ENCODE peak calls at places on chromosomes 5 and 9, in eight cellular contexts. One of them, this sample, is unnamed.

GRCh38 chr9:71765693-71766092 is 2.6 kb downstream of the CEMIP2 start:
- DNase-seq in CD8-positive, alpha-beta memory T cell: no peak
- DNase-seq in sigmoid colon: no peak
- DNase-seq in H1: no peak
- DNase-seq in endothelial cell of umbilical vein: no peak
- DNase-seq in lung: no peak
- DNase-seq in tibial artery: no peak
- DNase-seq in RWPE1: no peak
- DNase-seq in this sample: no peak

GRCh38 chr5:138743506-138743905 is 9.7 kb upstream of the CTNNA1 start:
- DNase-seq in sigmoid colon: no peak
- DNase-seq in endothelial cell of umbilical vein: no peak
- DNase-seq in CD8-positive, alpha-beta memory T cell: no peak
- DNase-seq in H1: no peak
- DNase-seq in RWPE1: no peak
- DNase-seq in lung: no peak
- DNase-seq in tibial artery: no peak
- DNase-seq in this sample: no peak

GRCh38 chr5:97501286-97501964 is 318.4 kb upstream of the RIOK2 start:
- DNase-seq in sigmoid colon: no peak
- DNase-seq in endothelial cell of umbilical vein: no peak
- DNase-seq in RWPE1: no peak
- DNase-seq in lung: no peak
- DNase-seq in tibial artery: no peak
- DNase-seq in CD8-positive, alpha-beta memory T cell: no peak
- DNase-seq in H1: no peak
- DNase-seq in this sample: no peak

GRCh38 chr5:7869474-7870136 is 657 bp downstream of the MTRR start:
- DNase-seq in endothelial cell of umbilical vein: peak
- DNase-seq in sigmoid colon: no peak
- DNase-seq in lung: no peak
- DNase-seq in H1: no peak
- DNase-seq in RWPE1: peak
- DNase-seq in CD8-positive, alpha-beta memory T cell: peak
- DNase-seq in tibial artery: no peak
- DNase-seq in this sample: no peak

GRCh38 chr5:82413302-82414042 is 135.3 kb upstream of the RPS23 start:
- DNase-seq in tibial artery: no peak
- DNase-seq in sigmoid colon: no peak
- DNase-seq in CD8-positive, alpha-beta memory T cell: no peak
- DNase-seq in lung: no peak
- DNase-seq in endothelial cell of umbilical vein: no peak
- DNase-seq in RWPE1: peak
- DNase-seq in H1: no peak
- DNase-seq in this sample: no peak

GRCh38 chr9:89593776-89594427 is 10.9 kb upstream of the GADD45G start:
- DNase-seq in CD8-positive, alpha-beta memory T cell: peak
- DNase-seq in sigmoid colon: no peak
- DNase-seq in RWPE1: peak
- DNase-seq in H1: peak
- DNase-seq in endothelial cell of umbilical vein: peak
- DNase-seq in lung: peak
- DNase-seq in tibial artery: no peak
- DNase-seq in this sample: no peak

GRCh38 chr5:150300496-150301169 is 2.1 kb downstream of the ARSI start:
- DNase-seq in H1: no peak
- DNase-seq in CD8-positive, alpha-beta memory T cell: no peak
- DNase-seq in RWPE1: no peak
- DNase-seq in endothelial cell of umbilical vein: no peak
- DNase-seq in sigmoid colon: no peak
- DNase-seq in lung: no peak
- DNase-seq in tibial artery: no peak
- DNase-seq in this sample: no peak

GRCh38 chr5:149419532-149420485 is 40.7 kb upstream of the IL17B start:
- DNase-seq in H1: no peak
- DNase-seq in lung: no peak
- DNase-seq in tibial artery: no peak
- DNase-seq in sigmoid colon: no peak
- DNase-seq in endothelial cell of umbilical vein: no peak
- DNase-seq in RWPE1: no peak
- DNase-seq in CD8-positive, alpha-beta memory T cell: no peak
- DNase-seq in this sample: no peak

GRCh38 chr5:160231789-160232342 is 2.6 kb downstream of the FABP6 start:
- DNase-seq in endothelial cell of umbilical vein: no peak
- DNase-seq in CD8-positive, alpha-beta memory T cell: no peak
- DNase-seq in RWPE1: no peak
- DNase-seq in tibial artery: no peak
- DNase-seq in sigmoid colon: no peak
- DNase-seq in H1: no peak
- DNase-seq in lung: no peak
- DNase-seq in this sample: no peak

GRCh38 chr5:149205625-149206523 is 64.6 kb downstream of the ABLIM3 start:
- DNase-seq in H1: peak
- DNase-seq in tibial artery: peak
- DNase-seq in sigmoid colon: no peak
- DNase-seq in endothelial cell of umbilical vein: no peak
- DNase-seq in lung: peak
- DNase-seq in RWPE1: no peak
- DNase-seq in CD8-positive, alpha-beta memory T cell: no peak
- DNase-seq in this sample: no peak

GRCh38 chr9:133342570-133342969 is 5.4 kb downstream of the MED22 start:
- DNase-seq in lung: no peak
- DNase-seq in endothelial cell of umbilical vein: no peak
- DNase-seq in RWPE1: no peak
- DNase-seq in H1: peak
- DNase-seq in sigmoid colon: no peak
- DNase-seq in CD8-positive, alpha-beta memory T cell: no peak
- DNase-seq in tibial artery: no peak
- DNase-seq in this sample: no peak

DNA sequence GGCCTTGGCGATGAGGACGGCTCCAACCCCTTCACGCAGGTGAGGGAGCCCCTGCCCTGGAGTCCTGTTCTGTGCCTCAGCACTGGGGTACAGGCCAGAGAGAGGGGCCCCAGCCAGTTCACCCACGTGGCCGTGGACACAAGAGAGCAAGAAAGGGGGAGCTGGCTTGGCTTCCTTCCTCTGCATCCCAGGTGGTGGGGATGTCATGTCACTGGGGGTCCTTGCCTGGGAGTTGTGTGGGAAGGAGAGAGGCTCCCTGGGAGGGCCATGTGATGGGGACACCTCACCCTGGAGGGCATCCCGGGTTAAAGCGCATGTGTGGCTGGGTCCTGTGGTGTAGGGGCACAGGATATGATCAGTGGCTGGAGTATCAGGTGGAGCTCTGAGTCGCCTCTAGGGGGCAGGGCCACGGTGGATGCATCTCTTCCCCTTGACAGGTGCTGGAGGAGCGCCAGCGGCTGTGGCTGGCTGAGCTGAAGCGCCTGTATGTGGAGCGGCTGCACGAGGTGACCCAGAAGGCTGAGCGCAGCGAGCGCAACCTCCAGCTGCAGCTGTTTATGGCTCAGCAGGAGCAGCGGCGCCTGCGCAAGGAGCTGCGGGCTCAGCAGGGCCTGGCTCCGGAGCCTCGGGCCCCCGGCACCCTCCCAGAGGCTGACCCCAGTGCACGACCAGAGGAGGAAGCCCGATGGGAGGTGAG is 7.5 kb downstream of the N4BP3 start:
- DNase-seq in tibial artery: no peak
- DNase-seq in sigmoid colon: peak
- DNase-seq in H1: peak
- DNase-seq in lung: peak
- DNase-seq in endothelial cell of umbilical vein: peak
- DNase-seq in CD8-positive, alpha-beta memory T cell: peak
- DNase-seq in RWPE1: peak
- DNase-seq in this sample: no peak
- H3K27ac ChIP-seq in tibial artery: no peak
- H3K27ac ChIP-seq in sigmoid colon: peak
- H3K27ac ChIP-seq in H1: no peak
- H3K27ac ChIP-seq in lung: peak
- H3K27ac ChIP-seq in endothelial cell of umbilical vein: no peak
- H3K27ac ChIP-seq in CD8-positive, alpha-beta memory T cell: no peak
- H3K27ac ChIP-seq in RWPE1: no peak
- H3K27ac ChIP-seq in this sample: no peak

GRCh38 chr9:14097666-14098065 is 216.3 kb downstream of the NFIB start:
- DNase-seq in RWPE1: no peak
- DNase-seq in tibial artery: no peak
- DNase-seq in endothelial cell of umbilical vein: peak
- DNase-seq in H1: no peak
- DNase-seq in sigmoid colon: no peak
- DNase-seq in CD8-positive, alpha-beta memory T cell: no peak
- DNase-seq in lung: no peak
- DNase-seq in this sample: no peak

GRCh38 chr9:14095272-14095671 is 218.7 kb downstream of the NFIB start:
- DNase-seq in lung: no peak
- DNase-seq in sigmoid colon: no peak
- DNase-seq in RWPE1: no peak
- DNase-seq in CD8-positive, alpha-beta memory T cell: no peak
- DNase-seq in tibial artery: no peak
- DNase-seq in H1: no peak
- DNase-seq in endothelial cell of umbilical vein: no peak
- DNase-seq in this sample: no peak

GRCh38 chr9:14096182-14096922 is 217.6 kb downstream of the NFIB start:
- DNase-seq in endothelial cell of umbilical vein: peak
- DNase-seq in tibial artery: no peak
- DNase-seq in sigmoid colon: no peak
- DNase-seq in H1: no peak
- DNase-seq in CD8-positive, alpha-beta memory T cell: no peak
- DNase-seq in lung: no peak
- DNase-seq in RWPE1: no peak
- DNase-seq in this sample: no peak

GRCh38 chr9:14098102-14098501 is 215.8 kb downstream of the NFIB start:
- DNase-seq in RWPE1: no peak
- DNase-seq in lung: no peak
- DNase-seq in endothelial cell of umbilical vein: peak
- DNase-seq in sigmoid colon: no peak
- DNase-seq in H1: no peak
- DNase-seq in CD8-positive, alpha-beta memory T cell: no peak
- DNase-seq in tibial artery: no peak
- DNase-seq in this sample: no peak

GRCh38 chr9:14097215-14097614 is 216.7 kb downstream of the NFIB start:
- DNase-seq in lung: no peak
- DNase-seq in sigmoid colon: no peak
- DNase-seq in RWPE1: no peak
- DNase-seq in H1: no peak
- DNase-seq in endothelial cell of umbilical vein: peak
- DNase-seq in tibial artery: no peak
- DNase-seq in CD8-positive, alpha-beta memory T cell: no peak
- DNase-seq in this sample: no peak
- H3K27ac ChIP-seq in lung: no peak
- H3K27ac ChIP-seq in sigmoid colon: peak
- H3K27ac ChIP-seq in RWPE1: no peak
- H3K27ac ChIP-seq in H1: no peak
- H3K27ac ChIP-seq in endothelial cell of umbilical vein: peak
- H3K27ac ChIP-seq in tibial artery: peak
- H3K27ac ChIP-seq in CD8-positive, alpha-beta memory T cell: no peak
- H3K27ac ChIP-seq in this sample: no peak

GRCh38 chr9:27227192-27227591 is 69.8 kb downstream of the EQTN start:
- DNase-seq in endothelial cell of umbilical vein: no peak
- DNase-seq in sigmoid colon: no peak
- DNase-seq in lung: no peak
- DNase-seq in H1: no peak
- DNase-seq in tibial artery: no peak
- DNase-seq in CD8-positive, alpha-beta memory T cell: no peak
- DNase-seq in RWPE1: peak
- DNase-seq in this sample: no peak
- H3K27ac ChIP-seq in endothelial cell of umbilical vein: no peak
- H3K27ac ChIP-seq in sigmoid colon: no peak
- H3K27ac ChIP-seq in lung: no peak
- H3K27ac ChIP-seq in H1: no peak
- H3K27ac ChIP-seq in tibial artery: no peak
- H3K27ac ChIP-seq in CD8-positive, alpha-beta memory T cell: no peak
- H3K27ac ChIP-seq in RWPE1: no peak
- H3K27ac ChIP-seq in this sample: no peak

DNA sequence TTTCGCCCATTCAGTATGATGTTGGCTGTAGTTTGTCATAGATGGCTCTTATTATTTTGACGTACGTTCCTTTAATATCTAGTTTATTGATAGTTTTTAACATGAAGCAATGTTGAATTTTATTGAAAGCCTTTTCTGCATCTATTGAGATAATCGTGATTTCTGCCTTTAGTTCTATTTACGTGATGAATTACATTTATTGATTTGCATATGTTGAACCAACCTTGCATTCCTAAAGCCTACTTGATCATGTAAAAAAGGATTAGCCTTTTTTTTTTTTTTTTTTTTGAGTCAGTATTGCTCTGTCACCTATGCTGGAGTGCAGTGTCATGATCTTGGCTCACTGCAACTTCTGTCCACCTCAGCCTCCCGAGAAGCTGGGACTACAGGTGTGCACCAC is 25.1 kb downstream of the ITK start:
- DNase-seq in RWPE1: no peak
- DNase-seq in lung: no peak
- DNase-seq in tibial artery: no peak
- DNase-seq in endothelial cell of umbilical vein: no peak
- DNase-seq in CD8-positive, alpha-beta memory T cell: no peak
- DNase-seq in H1: no peak
- DNase-seq in sigmoid colon: no peak
- DNase-seq in this sample: no peak
- H3K27ac ChIP-seq in RWPE1: no peak
- H3K27ac ChIP-seq in lung: no peak
- H3K27ac ChIP-seq in tibial artery: no peak
- H3K27ac ChIP-seq in endothelial cell of umbilical vein: no peak
- H3K27ac ChIP-seq in CD8-positive, alpha-beta memory T cell: no peak
- H3K27ac ChIP-seq in H1: no peak
- H3K27ac ChIP-seq in sigmoid colon: no peak
- H3K27ac ChIP-seq in this sample: no peak

GRCh38 chr5:131758520-131758900 is 38.3 kb downstream of the FNIP1 start:
- DNase-seq in tibial artery: no peak
- DNase-seq in sigmoid colon: no peak
- DNase-seq in H1: no peak
- DNase-seq in RWPE1: no peak
- DNase-seq in CD8-positive, alpha-beta memory T cell: no peak
- DNase-seq in endothelial cell of umbilical vein: no peak
- DNase-seq in lung: no peak
- DNase-seq in this sample: no peak
- H3K27ac ChIP-seq in tibial artery: no peak
- H3K27ac ChIP-seq in sigmoid colon: no peak
- H3K27ac ChIP-seq in H1: no peak
- H3K27ac ChIP-seq in RWPE1: no peak
- H3K27ac ChIP-seq in CD8-positive, alpha-beta memory T cell: no peak
- H3K27ac ChIP-seq in endothelial cell of umbilical vein: no peak
- H3K27ac ChIP-seq in lung: no peak
- H3K27ac ChIP-seq in this sample: no peak

GRCh38 chr5:73617510-73618279 is 8.3 kb upstream of the ARHGEF28 start:
- DNase-seq in lung: no peak
- DNase-seq in endothelial cell of umbilical vein: peak
- DNase-seq in H1: no peak
- DNase-seq in tibial artery: no peak
- DNase-seq in RWPE1: no peak
- DNase-seq in sigmoid colon: no peak
- DNase-seq in CD8-positive, alpha-beta memory T cell: no peak
- DNase-seq in this sample: no peak
- H3K27ac ChIP-seq in lung: no peak
- H3K27ac ChIP-seq in endothelial cell of umbilical vein: peak
- H3K27ac ChIP-seq in H1: no peak
- H3K27ac ChIP-seq in tibial artery: no peak
- H3K27ac ChIP-seq in RWPE1: no peak
- H3K27ac ChIP-seq in sigmoid colon: no peak
- H3K27ac ChIP-seq in CD8-positive, alpha-beta memory T cell: no peak
- H3K27ac ChIP-seq in this sample: no peak

This sample was measured in substantia nigra.